ENCODE peak calls at places on chromosomes 1 and 21, in seven cellular contexts. One of them, this sample, is unnamed.

GRCh38 chr1:9573723-9574122 is 15.0 kb upstream of the TMEM201 start:
- DNase-seq in GM23248: peak; percentile 58
- DNase-seq in K562: no peak
- DNase-seq in fibroblast of lung: no peak
- DNase-seq in IMR-90: peak; percentile 25
- DNase-seq in PC-3: peak; percentile 35
- DNase-seq in SK-N-SH: peak; percentile 46
- DNase-seq in this sample: no peak

GRCh38 chr1:115648717-115649691 is 7.2 kb downstream of the VANGL1 start:
- DNase-seq in GM23248: peak; percentile 17
- DNase-seq in K562: peak; percentile 39
- DNase-seq in fibroblast of lung: no peak
- DNase-seq in IMR-90: no peak
- DNase-seq in PC-3: no peak
- DNase-seq in SK-N-SH: no peak
- DNase-seq in this sample: no peak

GRCh38 chr1:220786057-220786336 is 716 bp upstream of the MTARC1 start:
- DNase-seq in GM23248: no peak
- DNase-seq in K562: no peak
- DNase-seq in fibroblast of lung: no peak
- DNase-seq in IMR-90: no peak
- DNase-seq in PC-3: no peak
- DNase-seq in SK-N-SH: no peak
- DNase-seq in this sample: no peak

GRCh38 chr1:7621334-7622219 is 149.5 kb upstream of the VAMP3 start:
- DNase-seq in GM23248: peak; percentile 26
- DNase-seq in K562: no peak
- DNase-seq in fibroblast of lung: peak; percentile 11
- DNase-seq in IMR-90: no peak
- DNase-seq in PC-3: no peak
- DNase-seq in SK-N-SH: no peak
- DNase-seq in this sample: no peak

GRCh38 chr1:1510912-1511532 is 940 bp upstream of the ATAD3A start:
- DNase-seq in GM23248: peak; percentile 28
- DNase-seq in K562: peak; percentile 24
- DNase-seq in fibroblast of lung: peak; percentile 20
- DNase-seq in IMR-90: peak; percentile 2
- DNase-seq in PC-3: peak; percentile 58
- DNase-seq in SK-N-SH: peak; percentile 52
- DNase-seq in this sample: no peak

GRCh38 chr1:40783001-40783905 is at the start of gene KCNQ4:
- DNase-seq in GM23248: peak; percentile 52
- DNase-seq in K562: peak; percentile 90
- DNase-seq in fibroblast of lung: peak; percentile 17
- DNase-seq in IMR-90: no peak
- DNase-seq in PC-3: peak; percentile 46
- DNase-seq in SK-N-SH: peak; percentile 80
- DNase-seq in this sample: no peak

GRCh38 chr1:54310439-54311328 is 95.5 kb downstream of the SSBP3 start:
- DNase-seq in GM23248: peak; percentile 39
- DNase-seq in K562: peak; percentile 72
- DNase-seq in fibroblast of lung: peak; percentile 54
- DNase-seq in IMR-90: peak; percentile 39
- DNase-seq in PC-3: peak; percentile 30
- DNase-seq in SK-N-SH: peak; percentile 65
- DNase-seq in this sample: no peak

GRCh38 chr1:10398278-10398733 is 558 bp upstream of the PGD start:
- DNase-seq in GM23248: no peak
- DNase-seq in K562: no peak
- DNase-seq in fibroblast of lung: no peak
- DNase-seq in IMR-90: no peak
- DNase-seq in PC-3: no peak
- DNase-seq in SK-N-SH: no peak
- DNase-seq in this sample: no peak

GRCh38 chr1:209556159-209556690 is 27.3 kb upstream of the CAMK1G start:
- DNase-seq in GM23248: no peak
- DNase-seq in K562: no peak
- DNase-seq in fibroblast of lung: peak; percentile 8
- DNase-seq in IMR-90: no peak
- DNase-seq in PC-3: no peak
- DNase-seq in SK-N-SH: no peak
- DNase-seq in this sample: no peak

GRCh38 chr1:233367057-233367759 is 39.7 kb downstream of the MAP3K21 start:
- DNase-seq in GM23248: no peak
- DNase-seq in K562: no peak
- DNase-seq in fibroblast of lung: peak; percentile 89
- DNase-seq in IMR-90: no peak
- DNase-seq in PC-3: peak; percentile 83
- DNase-seq in SK-N-SH: no peak
- DNase-seq in this sample: no peak

GRCh38 chr1:245197911-245198379 is 43.2 kb downstream of the KIF26B start:
- DNase-seq in GM23248: peak; percentile 88
- DNase-seq in K562: no peak
- DNase-seq in fibroblast of lung: peak; percentile 89
- DNase-seq in IMR-90: peak; percentile 79
- DNase-seq in PC-3: no peak
- DNase-seq in SK-N-SH: peak; percentile 52
- DNase-seq in this sample: no peak

GRCh38 chr1:236750928-236751327 is 44.2 kb upstream of the MTR start:
- DNase-seq in GM23248: no peak
- DNase-seq in K562: no peak
- DNase-seq in fibroblast of lung: no peak
- DNase-seq in IMR-90: no peak
- DNase-seq in PC-3: no peak
- DNase-seq in SK-N-SH: no peak
- DNase-seq in this sample: no peak

GRCh38 chr1:221858758-221859157 is 116.9 kb upstream of the DUSP10 start:
- DNase-seq in GM23248: peak; percentile 95
- DNase-seq in K562: no peak
- DNase-seq in fibroblast of lung: peak; percentile 77
- DNase-seq in IMR-90: peak; percentile 93
- DNase-seq in PC-3: peak; percentile 97
- DNase-seq in SK-N-SH: no peak
- DNase-seq in this sample: no peak

GRCh38 chr1:108851567-108851966 is 5.3 kb downstream of the AKNAD1 start:
- DNase-seq in GM23248: no peak
- DNase-seq in K562: no peak
- DNase-seq in fibroblast of lung: no peak
- DNase-seq in IMR-90: no peak
- DNase-seq in PC-3: no peak
- DNase-seq in SK-N-SH: no peak
- DNase-seq in this sample: no peak

GRCh38 chr21:33682992-33683627 is 40.8 kb downstream of the ITSN1 start:
- DNase-seq in GM23248: peak; percentile 87
- DNase-seq in K562: no peak
- DNase-seq in fibroblast of lung: peak; percentile 99
- DNase-seq in IMR-90: peak; percentile 88
- DNase-seq in PC-3: peak; percentile 86
- DNase-seq in SK-N-SH: no peak
- DNase-seq in this sample: peak; percentile 96

GRCh38 chr21:32611471-32611997 is 643 bp downstream of the CFAP298 start:
- DNase-seq in GM23248: peak; percentile 71
- DNase-seq in K562: peak; percentile 50
- DNase-seq in fibroblast of lung: peak; percentile 44
- DNase-seq in IMR-90: peak; percentile 18
- DNase-seq in PC-3: peak; percentile 17
- DNase-seq in SK-N-SH: peak; percentile 57
- DNase-seq in this sample: no peak

GRCh38 chr1:162497723-162498441 is at the start of gene UHMK1:
- DNase-seq in GM23248: peak; percentile 98
- DNase-seq in K562: peak; percentile 96
- DNase-seq in fibroblast of lung: peak; percentile 90
- DNase-seq in IMR-90: peak; percentile 87
- DNase-seq in PC-3: peak; percentile 91
- DNase-seq in SK-N-SH: peak; percentile 95
- DNase-seq in this sample: peak; percentile 33

GRCh38 chr1:60762176-60762575 is 320.2 kb upstream of the NFIA start:
- DNase-seq in GM23248: peak; percentile 44
- DNase-seq in K562: no peak
- DNase-seq in fibroblast of lung: peak; percentile 63
- DNase-seq in IMR-90: peak; percentile 21
- DNase-seq in PC-3: no peak
- DNase-seq in SK-N-SH: no peak
- DNase-seq in this sample: no peak

GRCh38 chr1:33634806-33635205 is 162.4 kb downstream of the ZSCAN20 start:
- DNase-seq in GM23248: peak; percentile 53
- DNase-seq in K562: peak; percentile 68
- DNase-seq in fibroblast of lung: peak; percentile 15
- DNase-seq in IMR-90: peak; percentile 7
- DNase-seq in PC-3: peak; percentile 47
- DNase-seq in SK-N-SH: peak; percentile 41
- DNase-seq in this sample: no peak

GRCh38 chr1:15412488-15412800 is 2.8 kb downstream of the EFHD2 start:
- DNase-seq in GM23248: no peak
- DNase-seq in K562: no peak
- DNase-seq in fibroblast of lung: no peak
- DNase-seq in IMR-90: no peak
- DNase-seq in PC-3: no peak
- DNase-seq in SK-N-SH: no peak
- DNase-seq in this sample: no peak

GRCh38 chr1:16248603-16249534 is 11.9 kb upstream of the CPLANE2 start:
- DNase-seq in GM23248: peak; percentile 62
- DNase-seq in K562: peak; percentile 78
- DNase-seq in fibroblast of lung: peak; percentile 85
- DNase-seq in IMR-90: peak; percentile 87
- DNase-seq in PC-3: peak; percentile 80
- DNase-seq in SK-N-SH: peak; percentile 80
- DNase-seq in this sample: peak; percentile 41

GRCh38 chr1:96538883-96539282 is 182.7 kb upstream of the PTBP2 start:
- DNase-seq in GM23248: peak; percentile 94
- DNase-seq in K562: no peak
- DNase-seq in fibroblast of lung: peak; percentile 90
- DNase-seq in IMR-90: peak; percentile 94
- DNase-seq in PC-3: peak; percentile 13
- DNase-seq in SK-N-SH: peak; percentile 55
- DNase-seq in this sample: no peak

GRCh38 chr1:23558140-23558871 is 995 bp downstream of the ID3 start:
- DNase-seq in GM23248: peak; percentile 71
- DNase-seq in K562: peak; percentile 81
- DNase-seq in fibroblast of lung: peak; percentile 61
- DNase-seq in IMR-90: peak; percentile 48
- DNase-seq in PC-3: peak; percentile 37
- DNase-seq in SK-N-SH: peak; percentile 53
- DNase-seq in this sample: no peak

GRCh38 chr1:203273206-203273868 is 32.0 kb upstream of the BTG2 start:
- DNase-seq in GM23248: peak; percentile 89
- DNase-seq in K562: peak; percentile 89
- DNase-seq in fibroblast of lung: peak; percentile 71
- DNase-seq in IMR-90: peak; percentile 82
- DNase-seq in PC-3: peak; percentile 98
- DNase-seq in SK-N-SH: peak; percentile 86
- DNase-seq in this sample: peak; percentile 90
- H2AFZ ChIP-seq in GM23248: peak overlapping the region; percentile 15
- H2AFZ ChIP-seq in K562: peak overlapping the region; percentile 90
- H2AFZ ChIP-seq in fibroblast of lung: no peak overlapping the region
- H2AFZ ChIP-seq in IMR-90: peak overlapping the region; percentile 89
- H2AFZ ChIP-seq in PC-3: peak overlapping the region; percentile 87
- H2AFZ ChIP-seq in SK-N-SH: no peak overlapping the region
- H2AFZ ChIP-seq in this sample: peak overlapping the region; percentile 30

GRCh38 chr1:228276361-228276831 is 68.6 kb downstream of the OBSCN start:
- DNase-seq in GM23248: peak; percentile 22
- DNase-seq in K562: no peak
- DNase-seq in fibroblast of lung: peak; percentile 5
- DNase-seq in IMR-90: no peak
- DNase-seq in PC-3: no peak
- DNase-seq in SK-N-SH: no peak
- DNase-seq in this sample: no peak

GRCh38 chr1:228275435-228276342 is 67.8 kb downstream of the OBSCN start:
- DNase-seq in GM23248: peak; percentile 95
- DNase-seq in K562: peak; percentile 98
- DNase-seq in fibroblast of lung: peak; percentile 84
- DNase-seq in IMR-90: peak; percentile 82
- DNase-seq in PC-3: peak; percentile 89
- DNase-seq in SK-N-SH: peak; percentile 57
- DNase-seq in this sample: peak; percentile 64

GRCh38 chr1:228273720-228274451 is 66.0 kb downstream of the OBSCN start:
- DNase-seq in GM23248: no peak
- DNase-seq in K562: no peak
- DNase-seq in fibroblast of lung: no peak
- DNase-seq in IMR-90: no peak
- DNase-seq in PC-3: no peak
- DNase-seq in SK-N-SH: peak; percentile 36
- DNase-seq in this sample: no peak

GRCh38 chr1:228274452-228275153 is 66.8 kb downstream of the OBSCN start:
- DNase-seq in GM23248: no peak
- DNase-seq in K562: no peak
- DNase-seq in fibroblast of lung: no peak
- DNase-seq in IMR-90: no peak
- DNase-seq in PC-3: no peak
- DNase-seq in SK-N-SH: no peak
- DNase-seq in this sample: no peak

GRCh38 chr1:228275154-228275434 is 67.2 kb downstream of the OBSCN start:
- DNase-seq in GM23248: no peak
- DNase-seq in K562: no peak
- DNase-seq in fibroblast of lung: no peak
- DNase-seq in IMR-90: no peak
- DNase-seq in PC-3: no peak
- DNase-seq in SK-N-SH: no peak
- DNase-seq in this sample: peak; percentile 9
- H3K9ac ChIP-seq in GM23248: peak overlapping the region; percentile 81
- H3K9ac ChIP-seq in K562: peak overlapping the region; percentile 96
- H3K9ac ChIP-seq in fibroblast of lung: no peak overlapping the region
- H3K9ac ChIP-seq in IMR-90: peak overlapping the region; percentile 84
- H3K9ac ChIP-seq in PC-3: peak overlapping the region; percentile 66
- H3K9ac ChIP-seq in SK-N-SH: no peak overlapping the region
- H3K9ac ChIP-seq in this sample: peak overlapping the region; percentile 65

DNA sequence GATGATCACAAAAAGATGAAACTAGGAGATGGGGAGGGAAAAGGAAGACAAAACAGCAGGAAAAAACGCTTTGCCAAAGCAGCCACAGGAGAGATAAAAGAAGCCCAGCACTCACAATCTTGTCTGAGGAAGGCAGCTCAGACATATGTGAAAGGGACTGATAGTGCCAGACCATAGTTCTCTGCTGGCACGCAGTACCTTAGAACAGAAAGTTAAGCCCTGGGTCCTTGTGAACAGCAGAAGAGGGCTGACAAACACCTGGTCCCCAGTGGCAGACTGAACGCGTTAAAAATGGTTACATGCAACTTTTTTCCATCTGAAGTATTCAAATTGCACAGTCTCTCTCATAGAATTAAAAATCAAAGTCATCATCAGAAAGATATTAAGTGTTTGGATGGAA is 433.2 kb upstream of the ADAMTS5 start:
- DNase-seq in GM23248: no peak
- DNase-seq in K562: no peak
- DNase-seq in fibroblast of lung: no peak
- DNase-seq in IMR-90: no peak
- DNase-seq in PC-3: no peak
- DNase-seq in SK-N-SH: no peak
- DNase-seq in this sample: no peak
- H2AFZ ChIP-seq in GM23248: no peak overlapping the region
- H2AFZ ChIP-seq in K562: no peak overlapping the region
- H2AFZ ChIP-seq in fibroblast of lung: peak overlapping the region; percentile 21
- H2AFZ ChIP-seq in IMR-90: no peak overlapping the region
- H2AFZ ChIP-seq in PC-3: no peak overlapping the region
- H2AFZ ChIP-seq in SK-N-SH: no peak overlapping the region
- H2AFZ ChIP-seq in this sample: no peak overlapping the region

GRCh38 chr1:112698366-112699310 is 8.3 kb downstream of the RHOC start:
- DNase-seq in GM23248: no peak
- DNase-seq in K562: peak; percentile 75
- DNase-seq in fibroblast of lung: no peak
- DNase-seq in IMR-90: no peak
- DNase-seq in PC-3: peak; percentile 36
- DNase-seq in SK-N-SH: no peak
- DNase-seq in this sample: no peak
- H3K9ac ChIP-seq in GM23248: no peak overlapping the region
- H3K9ac ChIP-seq in K562: peak overlapping the region; percentile 88
- H3K9ac ChIP-seq in fibroblast of lung: no peak overlapping the region
- H3K9ac ChIP-seq in IMR-90: no peak overlapping the region
- H3K9ac ChIP-seq in PC-3: no peak overlapping the region
- H3K9ac ChIP-seq in SK-N-SH: no peak overlapping the region
- H3K9ac ChIP-seq in this sample: no peak overlapping the region